ENCODE peak calls at places on chromosomes 7 and 10, in ten cellular contexts. V is H9, L is A549, Y is AG04450, G is left ventricle myocardium inferior, C is fibroblast of the aortic adventitia, N is choroid plexus epithelial cell, S is neural crest cell, W is IMR-90, T is progenitor cell of endocrine pancreas. K is an unnamed sample.

GRCh38 chr10:31353574-31353973 is 34.6 kb downstream of the ZEB1 start:
- DNase-seq in V (no peak), L (peak), Y (no peak), G (no peak), C (peak), N (peak), S (no peak), W (peak), T (no peak), K (no peak)

GRCh38 chr7:127946081-127946480 is 85.2 kb downstream of the LRRC4 start:
- DNase-seq in V (no peak), L (no peak), Y (no peak), G (no peak), C (no peak), N (no peak), S (no peak), W (no peak), T (no peak), K (no peak)

GRCh38 chr10:12766222-12766621 is 235.3 kb downstream of the CCDC3 start:
- DNase-seq in V (peak), L (no peak), Y (no peak), G (no peak), C (no peak), N (no peak), S (no peak), W (no peak), T (no peak), K (no peak)

GRCh38 chr7:129465080-129465479 is 30.8 kb downstream of the STRIP2 start:
- DNase-seq in V (no peak), L (no peak), Y (no peak), G (no peak), C (no peak), N (no peak), S (no peak), W (no peak), T (no peak), K (no peak)

GRCh38 chr10:124523301-124523871 is 61.8 kb downstream of the LHPP start:
- DNase-seq in V (no peak), L (no peak), Y (no peak), G (no peak), C (no peak), N (peak), S (no peak), W (no peak), T (no peak), K (no peak)

GRCh38 chr7:93530701-93531100 is 43.8 kb downstream of the CALCR start:
- DNase-seq in V (no peak), L (no peak), Y (no peak), G (no peak), C (no peak), N (no peak), S (no peak), W (no peak), T (no peak), K (no peak)

GRCh38 chr7:87152897-87153641 is 816 bp downstream of the DMTF1 start:
- DNase-seq in V (no peak), L (peak), Y (no peak), G (peak), C (peak), N (peak), S (peak), W (peak), T (no peak), K (no peak)

GRCh38 chr7:87218941-87219544 is 489 bp downstream of the TMEM243 start:
- DNase-seq in V (peak), L (peak), Y (no peak), G (peak), C (peak), N (peak), S (no peak), W (peak), T (no peak), K (peak)

GRCh38 chr7:50355817-50356178 is 51.3 kb downstream of the IKZF1 start:
- DNase-seq in V (no peak), L (no peak), Y (no peak), G (no peak), C (no peak), N (no peak), S (no peak), W (no peak), T (no peak), K (no peak)

GRCh38 chr7:55325371-55325792 is 39.8 kb upstream of the LANCL2 start:
- DNase-seq in V (no peak), L (no peak), Y (peak), G (peak), C (peak), N (peak), S (no peak), W (peak), T (no peak), K (no peak)

GRCh38 chr10:21069929-21070363 is 172.8 kb upstream of the NEBL start:
- DNase-seq in V (no peak), L (no peak), Y (no peak), G (no peak), C (no peak), N (no peak), S (no peak), W (no peak), T (no peak), K (no peak)

GRCh38 chr7:131166066-131166465 is 161.6 kb upstream of the MKLN1 start:
- DNase-seq in V (no peak), L (no peak), Y (no peak), G (no peak), C (no peak), N (no peak), S (no peak), W (peak), T (no peak), K (no peak)

GRCh38 chr7:22121702-22122474 is 176.2 kb upstream of the CDCA7L start:
- DNase-seq in V (no peak), L (no peak), Y (no peak), G (no peak), C (peak), N (peak), S (no peak), W (peak), T (no peak), K (no peak)

GRCh38 chr10:18565006-18565405 is 86.4 kb downstream of the NSUN6 start:
- DNase-seq in V (no peak), L (no peak), Y (no peak), G (no peak), C (no peak), N (no peak), S (no peak), W (no peak), T (no peak), K (no peak)

GRCh38 chr7:66778201-66778600 is 37.7 kb downstream of the RABGEF1 start:
- DNase-seq in V (no peak), L (no peak), Y (no peak), G (no peak), C (peak), N (peak), S (no peak), W (peak), T (no peak), K (no peak)

GRCh38 chr7:1127001-1127400 is 33.0 kb downstream of the ZFAND2A start:
- DNase-seq in V (no peak), L (no peak), Y (no peak), G (no peak), C (no peak), N (no peak), S (no peak), W (no peak), T (no peak), K (no peak)

GRCh38 chr7:54839538-54840213 is 80.7 kb upstream of the SEC61G start:
- DNase-seq in V (peak), L (peak), Y (no peak), G (peak), C (peak), N (peak), S (peak), W (peak), T (peak), K (no peak)

GRCh38 chr7:351256-351655 is 61.3 kb downstream of the FOXL3 start:
- DNase-seq in V (no peak), L (no peak), Y (no peak), G (no peak), C (no peak), N (no peak), S (no peak), W (no peak), T (no peak), K (no peak)

GRCh38 chr7:157759246-157759805 is 422.5 kb downstream of the DNAJB6 start:
- DNase-seq in V (peak), L (no peak), Y (no peak), G (no peak), C (no peak), N (no peak), S (no peak), W (no peak), T (no peak), K (no peak)

GRCh38 chr10:123666318-123667291 is at the start of gene GPR26:
- DNase-seq in V (peak), L (no peak), Y (no peak), G (no peak), C (no peak), N (no peak), S (peak), W (no peak), T (peak), K (no peak)

GRCh38 chr10:127587668-127588395 is 38.7 kb downstream of the NPS start:
- DNase-seq in V (no peak), L (no peak), Y (no peak), G (no peak), C (no peak), N (no peak), S (no peak), W (no peak), T (no peak), K (no peak)

GRCh38 chr7:38760226-38760625 is 129.1 kb upstream of the AMPH start:
- DNase-seq in V (no peak), L (no peak), Y (no peak), G (no peak), C (no peak), N (no peak), S (no peak), W (no peak), T (no peak), K (no peak)

GRCh38 chr10:43689618-43689954 is 40.9 kb upstream of the ZNF32 start:
- DNase-seq in V (peak), L (peak), Y (no peak), G (peak), C (no peak), N (peak), S (peak), W (no peak), T (no peak), K (peak)

GRCh38 chr10:123496336-123496735 is 169.8 kb upstream of the GPR26 start:
- DNase-seq in V (no peak), L (no peak), Y (no peak), G (no peak), C (peak), N (no peak), S (no peak), W (no peak), T (no peak), K (no peak)

GRCh38 chr10:90652519-90652918 is 205.3 kb downstream of the HTR7 start:
- DNase-seq in V (no peak), L (peak), Y (no peak), G (no peak), C (peak), N (peak), S (no peak), W (peak), T (no peak), K (no peak)

GRCh38 chr10:78921906-78922305 is 146.9 kb upstream of the ZMIZ1 start:
- DNase-seq in V (no peak), L (no peak), Y (no peak), G (no peak), C (no peak), N (no peak), S (no peak), W (no peak), T (no peak), K (no peak)

GRCh38 chr10:71748671-71749191 is 24.6 kb downstream of the VSIR start:
- DNase-seq in V (peak), L (no peak), Y (no peak), G (peak), C (peak), N (no peak), S (no peak), W (no peak), T (no peak), K (no peak)
- TF ChIP-seq CTCF in V (no peak), L (no peak), Y (no peak), G (peak), C (no peak), N (no peak), S (no peak), W (no peak), T (no peak), K (no peak)

GRCh38 chr10:113301342-113301984 is 251.4 kb upstream of the HABP2 start:
- DNase-seq in V (no peak), L (peak), Y (no peak), G (no peak), C (no peak), N (no peak), S (no peak), W (no peak), T (no peak), K (no peak)
- TF ChIP-seq CTCF in V (peak), L (no peak), Y (no peak), G (no peak), C (no peak), N (no peak), S (no peak), W (no peak), T (no peak), K (no peak)

GRCh38 chr10:111098679-111099437 is 22.0 kb downstream of the ADRA2A start:
- DNase-seq in V (no peak), L (peak), Y (no peak), G (no peak), C (peak), N (peak), S (no peak), W (no peak), T (no peak), K (no peak)
- TF ChIP-seq CTCF in V (no peak), L (no peak), Y (peak), G (no peak), C (peak), N (peak), S (no peak), W (peak), T (no peak), K (no peak)

DNA sequence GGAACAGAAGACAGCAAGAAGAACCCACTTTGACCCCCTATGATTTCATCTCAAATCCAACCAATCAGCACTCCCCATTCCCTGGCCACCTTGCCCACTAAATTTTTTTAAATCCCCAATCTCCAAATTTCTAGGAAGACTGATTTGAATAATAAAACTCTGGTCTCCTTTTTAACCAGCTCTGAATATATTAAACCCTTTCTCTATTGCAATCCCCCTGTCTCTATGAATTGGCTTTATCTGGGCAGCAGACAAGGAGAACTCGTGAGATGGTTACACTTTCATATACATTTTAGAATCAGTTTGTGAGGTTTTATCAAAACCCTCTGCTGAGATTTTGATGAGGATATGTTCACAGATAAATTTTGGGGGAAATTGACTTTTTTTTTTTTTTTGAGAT is 90.3 kb upstream of the TRIM24 start:
- DNase-seq in V (no peak), L (no peak), Y (no peak), G (no peak), C (no peak), N (no peak), S (no peak), W (no peak), T (no peak), K (no peak)
- TF ChIP-seq CTCF in V (no peak), L (no peak), Y (no peak), G (no peak), C (no peak), N (no peak), S (no peak), W (no peak), T (no peak), K (no peak)

GRCh38 chr10:88835910-88836221 is 15.8 kb downstream of the ANKRD22 start:
- DNase-seq in V (no peak), L (no peak), Y (no peak), G (no peak), C (no peak), N (no peak), S (no peak), W (no peak), T (no peak), K (no peak)
- TF ChIP-seq CTCF in V (no peak), L (no peak), Y (no peak), G (no peak), C (no peak), N (no peak), S (no peak), W (no peak), T (no peak), K (no peak)

DNA sequence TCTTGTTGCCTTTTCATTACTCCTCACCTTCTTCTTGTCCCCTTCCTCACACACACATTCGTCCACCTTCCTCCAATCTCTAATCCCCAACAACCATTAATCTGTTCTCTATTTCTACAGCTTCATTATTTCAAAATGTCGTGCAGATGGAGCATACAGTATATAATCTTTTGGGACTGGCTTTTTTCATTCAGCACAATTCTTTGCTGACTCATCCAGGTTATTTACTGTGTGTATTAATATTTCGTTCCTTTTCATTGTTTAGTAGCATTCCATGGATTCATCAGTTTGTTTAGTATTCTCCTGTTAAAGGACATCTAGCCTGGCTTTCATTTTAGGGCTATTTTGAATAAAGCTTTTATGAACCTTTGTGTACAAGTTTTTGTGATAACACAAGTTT is 159.3 kb downstream of the PTPN20 start:
- DNase-seq in V (no peak), L (no peak), Y (no peak), G (no peak), C (no peak), N (no peak), S (no peak), W (no peak), T (no peak), K (no peak)
- TF ChIP-seq CTCF in V (no peak), L (no peak), Y (no peak), G (no peak), C (no peak), N (no peak), S (no peak), W (no peak), T (no peak), K (no peak)